ENCODE peak calls at places on chromosome 21, in five cellular contexts. X, T, R, G and Q are unnamed samples.

GRCh38 chr21:29145354-29145782 is 14.9 kb downstream of the MAP3K7CL start:
- DNase-seq in G (no peak), T (no peak), X (peak; percentile 93), R (peak; percentile 85), Q (peak; percentile 96)

GRCh38 chr21:45726438-45726837 is 82.9 kb downstream of the PCBP3 start:
- DNase-seq in G (no peak), R (no peak), T (no peak), X (no peak), Q (no peak)

GRCh38 chr21:24514081-24514733 is 1093.1 kb downstream of the MRPL39 start:
- DNase-seq in G (no peak), T (no peak), R (no peak), X (no peak), Q (no peak)

GRCh38 chr21:26519142-26519541 is 53.9 kb downstream of the CYYR1 start:
- DNase-seq in T (no peak), X (no peak), R (no peak), G (no peak), Q (no peak)

GRCh38 chr21:29258626-29259335 is 39.9 kb upstream of the BACH1 start:
- DNase-seq in X (peak; percentile 87), T (no peak), G (no peak), R (peak; percentile 77), Q (peak; percentile 88)

GRCh38 chr21:42208801-42209490 is 10.0 kb upstream of the ABCG1 start:
- DNase-seq in G (peak; percentile 59), T (no peak), X (no peak), R (no peak), Q (no peak)

GRCh38 chr21:45800339-45801080 is 157.0 kb downstream of the PCBP3 start:
- DNase-seq in T (no peak), G (no peak), X (no peak), R (no peak), Q (no peak)

GRCh38 chr21:27422435-27422834 is 455.5 kb upstream of the ADAMTS5 start:
- DNase-seq in X (peak; percentile 18), T (no peak), R (no peak), G (no peak), Q (no peak)

GRCh38 chr21:42636535-42636914 is 16.9 kb upstream of the PDE9A start:
- DNase-seq in T (no peak), X (peak; percentile 20), G (no peak), R (no peak), Q (peak; percentile 89)

GRCh38 chr21:45256021-45256911 is 31.4 kb downstream of the POFUT2 start:
- DNase-seq in T (no peak), G (peak; percentile 40), X (no peak), R (no peak), Q (no peak)

GRCh38 chr21:35479529-35479928 is 430.4 kb upstream of the RUNX1 start:
- DNase-seq in T (no peak), X (no peak), R (no peak), G (no peak), Q (no peak)

GRCh38 chr21:46066843-46067331 is 31.0 kb upstream of the COL6A2 start:
- DNase-seq in G (peak; percentile 69), X (peak; percentile 69), R (no peak), T (peak; percentile 57), Q (peak; percentile 78)

GRCh38 chr21:15943009-15943666 is 213.4 kb downstream of the USP25 start:
- DNase-seq in X (peak; percentile 50), G (no peak), R (no peak), T (no peak), Q (peak; percentile 5)

GRCh38 chr21:46431448-46431847 is 27.2 kb upstream of the DIP2A start:
- DNase-seq in R (no peak), X (no peak), T (no peak), G (peak; percentile 32), Q (no peak)

GRCh38 chr21:45990741-45991605 is 9.4 kb downstream of the COL6A1 start:
- DNase-seq in G (peak; percentile 38), T (peak; percentile 13), X (no peak), R (no peak), Q (no peak)

GRCh38 chr21:45372732-45373355 is 32.1 kb upstream of the COL18A1 start:
- DNase-seq in X (peak; percentile 75), G (no peak), T (peak; percentile 1), R (no peak), Q (no peak)

GRCh38 chr21:46585191-46585953 is 19.5 kb downstream of the S100B start:
- DNase-seq in X (no peak), G (no peak), T (no peak), R (no peak), Q (no peak)

GRCh38 chr21:32120231-32120630 is 158.6 kb downstream of the MIS18A start:
- DNase-seq in T (no peak), G (no peak), X (no peak), R (no peak), Q (no peak)

GRCh38 chr21:9837946-9838801 is 683.2 kb upstream of the TPTE start:
- DNase-seq in X (no peak), R (no peak), T (no peak), G (no peak), Q (no peak)

GRCh38 chr21:35198004-35198403 is 148.9 kb upstream of the RUNX1 start:
- DNase-seq in G (no peak), T (no peak), X (peak; percentile 98), R (peak; percentile 79), Q (peak; percentile 98)

GRCh38 chr21:42392731-42393442 is 3.0 kb downstream of the TMPRSS3 start:
- DNase-seq in X (no peak), T (no peak), R (no peak), G (no peak), Q (no peak)

GRCh38 chr21:46028547-46029200 is 47.1 kb downstream of the COL6A1 start:
- DNase-seq in X (peak; percentile 84), T (no peak), G (no peak), R (no peak), Q (no peak)

GRCh38 chr21:23951251-23951650 is 1656.0 kb downstream of the MRPL39 start:
- DNase-seq in X (peak; percentile 59), R (no peak), G (no peak), T (no peak), Q (peak; percentile 30)

GRCh38 chr21:45979141-45979631 is 2.4 kb upstream of the COL6A1 start:
- DNase-seq in G (peak; percentile 72), R (no peak), X (no peak), T (peak; percentile 16), Q (no peak)

GRCh38 chr21:41500931-41501381 is 7.0 kb downstream of the TMPRSS2 start:
- DNase-seq in G (no peak), T (no peak), X (no peak), R (no peak), Q (no peak)

GRCh38 chr21:33230518-33231324 is 983 bp downstream of the IFNAR2 start:
- DNase-seq in X (peak; percentile 71), G (peak; percentile 86), T (peak; percentile 56), R (no peak), Q (peak; percentile 59)
- TF ChIP-seq CTCF in X (no peak), G (peak; percentile 29), T (no peak), R (peak; percentile 17), Q (no peak)

DNA sequence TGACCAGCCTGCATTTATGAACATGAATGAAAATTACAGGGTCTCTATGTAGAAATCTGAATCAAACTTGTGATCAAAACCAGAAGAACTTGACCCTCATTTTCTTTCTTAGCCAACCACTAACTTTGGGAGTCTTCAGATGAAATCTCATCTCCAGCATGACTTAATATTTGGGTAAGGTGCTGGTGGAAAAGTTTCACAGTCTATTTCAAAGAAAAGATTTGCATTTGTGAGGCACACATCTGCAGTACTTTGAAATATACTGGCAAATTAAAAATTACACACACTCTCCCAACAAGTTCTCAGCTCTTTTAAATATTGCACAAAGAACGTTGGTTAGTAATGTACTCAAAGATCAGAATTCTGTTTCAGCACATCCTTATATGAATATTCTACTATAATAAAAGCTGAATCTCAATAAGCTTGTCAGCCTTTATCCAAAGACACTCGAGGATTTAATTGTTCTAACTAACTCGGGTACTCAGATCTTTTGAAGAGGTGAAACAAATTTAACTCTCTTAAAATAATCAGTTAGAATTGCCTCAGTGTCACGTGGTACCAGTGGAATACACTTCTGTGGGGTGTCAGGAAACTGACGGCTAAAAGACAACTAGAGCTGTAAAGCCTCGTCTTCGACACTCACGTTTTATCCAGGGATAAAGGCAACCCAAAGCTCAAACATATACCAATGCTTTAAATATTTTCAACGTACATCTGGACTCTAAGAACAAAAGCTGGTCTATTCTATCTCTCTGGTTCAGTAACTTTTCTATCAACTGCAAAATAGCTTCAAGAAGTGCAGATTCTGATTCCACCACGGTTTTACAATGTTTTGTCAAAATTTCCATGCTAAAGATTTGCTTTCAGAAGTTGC is 19.1 kb downstream of the SAMSN1 start:
- DNase-seq in T (no peak), G (no peak), R (no peak), X (no peak), Q (no peak)
- H3K4me3 ChIP-seq in T (no peak overlapping the region), G (no peak overlapping the region), R (no peak overlapping the region), X (no peak overlapping the region), Q (no peak overlapping the region)

GRCh38 chr21:36845070-36845469 is 121.4 kb downstream of the HLCS start:
- DNase-seq in T (no peak), G (no peak), R (no peak), X (no peak), Q (no peak)

GRCh38 chr21:36846624-36847023 is 119.8 kb downstream of the HLCS start:
- DNase-seq in R (no peak), X (no peak), T (no peak), G (peak; percentile 49), Q (no peak)

GRCh38 chr21:36845790-36846189 is 120.7 kb downstream of the HLCS start:
- DNase-seq in G (no peak), X (no peak), R (no peak), T (no peak), Q (no peak)

GRCh38 chr21:36848875-36849274 is 117.6 kb downstream of the HLCS start:
- DNase-seq in X (no peak), R (no peak), G (no peak), T (no peak), Q (no peak)

DNA sequence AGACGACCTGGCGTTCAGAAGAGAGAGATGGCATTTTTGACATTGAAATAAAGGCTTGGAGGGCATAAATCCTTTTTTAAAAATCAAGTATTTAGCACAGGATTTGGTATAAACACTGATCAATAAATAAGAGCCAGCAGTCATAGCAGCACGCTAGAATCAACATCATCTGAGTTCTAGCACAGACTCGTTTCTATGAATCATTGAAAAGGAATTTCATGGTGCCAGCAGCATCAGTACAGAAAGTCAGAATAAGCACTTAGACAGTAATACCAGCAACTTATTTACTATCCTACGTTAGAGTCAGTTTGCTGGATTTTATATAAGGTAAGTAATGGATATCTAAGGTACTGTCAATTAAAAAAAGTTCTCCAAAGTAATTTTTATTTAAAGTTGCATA is 119.3 kb downstream of the HLCS start:
- DNase-seq in R (peak; percentile 48), T (no peak), G (no peak), X (peak; percentile 77), Q (peak; percentile 80)
- TF ChIP-seq CTCF in R (no peak), T (no peak), G (no peak), X (no peak), Q (no peak)

DNA sequence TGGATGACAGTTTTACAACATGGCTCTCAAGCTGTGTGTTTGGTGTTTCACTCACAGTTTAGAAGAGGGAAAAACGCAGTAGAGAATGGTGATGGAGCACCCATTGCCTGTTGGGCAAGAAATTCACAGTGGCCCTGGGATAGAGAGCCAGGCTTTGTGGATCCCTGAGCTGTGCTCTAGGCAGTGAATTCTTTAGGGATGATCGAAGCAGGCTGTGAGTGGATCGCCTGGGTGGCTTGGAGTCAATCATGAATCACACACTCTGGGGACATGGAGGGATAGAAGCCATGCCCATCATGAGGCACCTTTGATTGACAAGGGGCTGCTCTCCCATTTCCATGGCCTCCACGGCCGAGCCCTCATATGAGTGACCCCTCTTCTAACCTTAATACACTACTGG is 47.4 kb downstream of the KCNJ6 start:
- DNase-seq in R (no peak), G (peak; percentile 13), T (no peak), X (peak; percentile 48), Q (no peak)
- H3K4me3 ChIP-seq in R (no peak overlapping the region), G (no peak overlapping the region), T (no peak overlapping the region), X (no peak overlapping the region), Q (no peak overlapping the region)